ENCODE peak calls at places on chromosomes 4 and X, in seven cellular contexts. M, L, I, J, X, G and K are unnamed samples.

GRCh38 chr4:29309050-29309449 is 1411.1 kb upstream of the PCDH7 start:
- DNase-seq in M (no peak), L (no peak), I (no peak), J (no peak), X (no peak), G (no peak), K (no peak)

GRCh38 chrX:14832151-14832550 is 40.7 kb downstream of the FANCB start:
- DNase-seq in M (no peak), L (no peak), I (no peak), J (no peak), X (no peak), G (peak; percentile 54), K (no peak)

GRCh38 chrX:42443267-42443666 is 334.7 kb downstream of the PPP1R2C start:
- DNase-seq in M (no peak), L (no peak), I (no peak), J (no peak), X (no peak), G (no peak), K (no peak)

GRCh38 chr4:25367004-25367621 is 9.9 kb upstream of the ANAPC4 start:
- DNase-seq in M (no peak), L (peak; percentile 46), I (peak; percentile 40), J (peak; percentile 24), X (no peak), G (peak; percentile 54), K (no peak)

GRCh38 chrX:71536285-71536684 is 3.4 kb downstream of the OGT start:
- DNase-seq in M (no peak), L (peak; percentile 63), I (no peak), J (no peak), X (no peak), G (no peak), K (no peak)

GRCh38 chr4:8028368-8028767 is 88.7 kb upstream of the AFAP1 start:
- DNase-seq in M (no peak), L (no peak), I (no peak), J (no peak), X (no peak), G (no peak), K (no peak)

GRCh38 chr4:83490876-83491450 is 6.1 kb upstream of the ABRAXAS1 start:
- DNase-seq in M (no peak), L (peak; percentile 40), I (no peak), J (no peak), X (no peak), G (peak; percentile 26), K (no peak)

GRCh38 chr4:151169223-151169622 is 69.8 kb downstream of the RPS3A start:
- DNase-seq in M (peak; percentile 88), L (no peak), I (no peak), J (no peak), X (peak; percentile 17), G (peak; percentile 98), K (peak; percentile 89)

GRCh38 chr4:181030961-181031360 is 1212.2 kb upstream of the TENM3 start:
- DNase-seq in M (no peak), L (no peak), I (no peak), J (no peak), X (no peak), G (peak; percentile 85), K (no peak)